ENCODE peak calls at places on chromosomes 11 and 22, in ten cellular contexts. F, H, K, S, M, T, Q, N, B and W are unnamed samples.
A peak's percentile ranks its signal among the peaks of the same experiment; 100 is the strongest.

GRCh38 chr22:37740455-37741311 is 43.8 kb downstream of the TRIOBP start:
- DNase-seq in K (no peak), N (no peak), F (peak; percentile 69), Q (no peak), M (peak; percentile 45), B (peak; percentile 40), T (no peak), H (no peak), S (no peak), W (no peak)

GRCh38 chr11:2997406-2997805 is 5.3 kb upstream of the NAP1L4 start:
- DNase-seq in M (no peak), F (no peak), K (no peak), H (no peak), T (no peak), B (no peak), N (no peak), Q (no peak), S (no peak), W (no peak)

GRCh38 chr11:13448876-13449275 is 14.1 kb downstream of the BTBD10 start:
- DNase-seq in K (no peak), F (no peak), B (no peak), T (no peak), S (peak; percentile 4), M (no peak), Q (no peak), N (no peak), H (no peak), W (no peak)

GRCh38 chr22:41504397-41504796 is 35.5 kb downstream of the ACO2 start:
- DNase-seq in T (no peak), F (no peak), M (no peak), N (no peak), H (no peak), B (no peak), S (no peak), Q (no peak), K (no peak), W (no peak)

GRCh38 chr11:19394525-19395016 is 153.8 kb upstream of the E2F8 start:
- DNase-seq in K (peak; percentile 60), N (no peak), T (no peak), F (no peak), H (no peak), Q (no peak), M (no peak), S (no peak), B (peak; percentile 17), W (no peak)

GRCh38 chr11:12784445-12784844 is 110.2 kb downstream of the TEAD1 start:
- DNase-seq in T (no peak), N (no peak), S (no peak), M (no peak), K (no peak), Q (no peak), F (no peak), B (no peak), H (no peak), W (no peak)

GRCh38 chr11:64095949-64096348 is 60.2 kb downstream of the FLRT1 start:
- DNase-seq in Q (no peak), S (no peak), H (no peak), B (no peak), M (no peak), T (no peak), K (no peak), N (no peak), F (no peak), W (no peak)

GRCh38 chr11:109914809-109915653 is 178.2 kb upstream of the ZC3H12C start:
- DNase-seq in Q (no peak), B (no peak), M (no peak), T (no peak), F (no peak), H (no peak), K (no peak), S (no peak), N (no peak), W (no peak)

GRCh38 chr22:44668190-44668885 is 33.7 kb upstream of the PRR5 start:
- DNase-seq in N (no peak), Q (peak; percentile 39), S (no peak), B (peak; percentile 56), F (peak; percentile 42), H (peak; percentile 14), K (no peak), T (no peak), M (no peak), W (no peak)

GRCh38 chr22:32880061-32880460 is 78.6 kb downstream of the TIMP3 start:
- DNase-seq in H (no peak), K (no peak), S (no peak), B (no peak), M (peak; percentile 41), Q (no peak), F (no peak), N (no peak), T (no peak), W (no peak)

GRCh38 chr11:48237727-48238126 is 7.2 kb upstream of the OR4X2 start:
- DNase-seq in S (no peak), N (no peak), T (no peak), F (no peak), H (no peak), B (no peak), K (no peak), M (no peak), Q (no peak), W (no peak)

GRCh38 chr11:8442301-8442700 is 151.7 kb downstream of the STK33 start:
- DNase-seq in S (no peak), F (no peak), M (no peak), B (no peak), Q (no peak), T (no peak), H (no peak), N (no peak), K (no peak), W (no peak)

GRCh38 chr11:108975641-108976071 is 310.8 kb downstream of the DDX10 start:
- DNase-seq in B (no peak), K (no peak), T (no peak), H (no peak), F (no peak), Q (no peak), N (no peak), M (no peak), S (no peak), W (no peak)

GRCh38 chr11:82315093-82315492 is 418.6 kb downstream of the FAM181B start:
- DNase-seq in T (peak; percentile 2), K (no peak), Q (no peak), M (no peak), N (peak; percentile 25), S (peak; percentile 3), F (no peak), B (no peak), H (no peak), W (no peak)

GRCh38 chr22:19921544-19922081 is 20.0 kb upstream of the COMT start:
- DNase-seq in Q (no peak), M (no peak), K (no peak), T (no peak), B (no peak), F (no peak), S (no peak), H (no peak), N (no peak), W (no peak)

GRCh38 chr11:62497132-62497915 is 49.3 kb downstream of the AHNAK start:
- DNase-seq in T (peak; percentile 57), Q (no peak), H (peak; percentile 61), K (peak; percentile 13), M (no peak), B (peak; percentile 30), F (no peak), S (peak; percentile 26), N (no peak), W (no peak)

GRCh38 chr22:17772963-17773605 is 1.2 kb downstream of the BID start:
- DNase-seq in M (no peak), H (no peak), Q (no peak), T (no peak), S (no peak), F (no peak), K (no peak), B (no peak), N (no peak), W (no peak)

GRCh38 chr22:24510694-24511625 is 15.8 kb downstream of the UPB1 start:
- DNase-seq in F (no peak), S (peak; percentile 70), H (no peak), Q (no peak), M (no peak), K (no peak), T (peak; percentile 49), N (no peak), B (no peak), W (no peak)

GRCh38 chr11:73480677-73481076 is 104.5 kb downstream of the RELT start:
- DNase-seq in T (no peak), Q (no peak), H (no peak), K (no peak), M (no peak), F (no peak), S (no peak), N (no peak), B (no peak), W (no peak)

GRCh38 chr11:77506857-77507256 is 33.0 kb upstream of the PAK1 start:
- DNase-seq in T (no peak), H (no peak), Q (no peak), M (no peak), K (no peak), F (no peak), B (no peak), N (peak; percentile 25), S (no peak), W (no peak)

GRCh38 chr11:17183836-17184235 is 23.9 kb downstream of the PIK3C2A start:
- DNase-seq in T (no peak), N (no peak), K (no peak), S (no peak), H (no peak), Q (no peak), M (no peak), B (no peak), F (no peak), W (no peak)

GRCh38 chr11:16012125-16012751 is 344.1 kb downstream of the SOX6 start:
- DNase-seq in F (no peak), S (no peak), N (no peak), M (no peak), H (no peak), Q (no peak), T (no peak), B (no peak), K (no peak), W (no peak)

GRCh38 chr22:36151006-36151595 is 9.5 kb downstream of the APOL3 start:
- DNase-seq in T (no peak), H (no peak), F (no peak), S (no peak), K (no peak), Q (no peak), M (peak; percentile 74), B (no peak), N (no peak), W (no peak)

GRCh38 chr11:108009497-108010360 is 1.0 kb downstream of the CUL5 start:
- DNase-seq in F (no peak), Q (no peak), M (no peak), H (peak; percentile 34), T (peak; percentile 30), K (no peak), S (peak; percentile 15), B (no peak), N (peak; percentile 11), W (no peak)

GRCh38 chr22:43535336-43535735 is 123.5 kb downstream of the MPPED1 start:
- DNase-seq in S (no peak), T (no peak), H (no peak), Q (no peak), N (no peak), B (no peak), M (no peak), F (no peak), K (no peak), W (no peak)

GRCh38 chr22:38353142-38353629 is 36.0 kb upstream of the CSNK1E start:
- DNase-seq in B (peak; percentile 87), M (peak; percentile 52), H (peak; percentile 33), Q (peak; percentile 71), S (peak; percentile 63), T (peak; percentile 53), K (no peak), N (peak; percentile 61), F (peak; percentile 76), W (peak; percentile 66)

GRCh38 chr22:25668437-25668836 is 73.6 kb upstream of the MYO18B start:
- DNase-seq in B (no peak), T (no peak), N (no peak), F (no peak), M (peak; percentile 33), S (no peak), Q (no peak), K (no peak), H (no peak), W (peak; percentile 63)

GRCh38 chr11:76212086-76213035 is 6.1 kb upstream of the WNT11 start:
- DNase-seq in H (no peak), F (no peak), B (no peak), M (no peak), S (no peak), K (no peak), N (no peak), T (no peak), Q (no peak), W (no peak)